ENCODE peak calls at places on chromosomes 16 and 17, in eight cellular contexts. S is hepatocyte, V is foreskin keratinocyte, L is neural progenitor cell, R is right lobe of liver, M is HCT116, C is A549, I is PC-3. T is an unnamed sample.

GRCh38 chr16:3467182-3467581 is 23.7 kb downstream of the NAA60 start:
- DNase-seq in M (no peak), R (no peak), L (no peak), V (no peak), C (no peak), S (no peak), I (no peak), T (no peak)

GRCh38 chr17:79626156-79626890 is 15.5 kb upstream of the RBFOX3 start:
- DNase-seq in L (no peak), I (no peak), C (no peak), M (no peak), S (no peak), R (peak; percentile 37), V (no peak), T (peak; percentile 65)

GRCh38 chr17:20823890-20824289 is 218.9 kb downstream of the USP22 start:
- DNase-seq in C (no peak), L (no peak), V (no peak), I (no peak), S (no peak), M (no peak), R (no peak), T (no peak)

GRCh38 chr16:80656731-80657150 is 115.9 kb downstream of the DYNLRB2 start:
- DNase-seq in V (no peak), L (peak; percentile 32), R (no peak), M (no peak), C (no peak), S (peak; percentile 19), I (no peak), T (no peak)

GRCh38 chr16:47045023-47045422 is 71.5 kb upstream of the DNAJA2 start:
- DNase-seq in L (no peak), S (no peak), I (no peak), R (no peak), V (no peak), M (no peak), C (no peak), T (no peak)

GRCh38 chr17:39668141-39668924 is at the start of gene PNMT:
- DNase-seq in I (peak; percentile 60), L (peak; percentile 92), V (no peak), C (peak; percentile 78), M (no peak), S (peak; percentile 90), R (peak; percentile 74), T (peak; percentile 81)

GRCh38 chr17:42111901-42112551 is 488 bp downstream of the DHX58 start:
- DNase-seq in R (no peak), C (no peak), V (no peak), L (no peak), S (no peak), M (no peak), I (no peak), T (peak; percentile 76)

GRCh38 chr16:69324013-69324531 is 6.3 kb downstream of the PDF start:
- DNase-seq in L (no peak), V (no peak), C (no peak), S (peak; percentile 48), M (no peak), I (no peak), R (peak; percentile 96), T (no peak)

GRCh38 chr16:57470683-57471082 is 8.2 kb downstream of the POLR2C start:
- DNase-seq in S (peak; percentile 51), R (no peak), C (peak; percentile 66), I (no peak), V (no peak), L (no peak), M (no peak), T (peak; percentile 19)

GRCh38 chr16:49399594-49400364 is 26.2 kb downstream of the C16orf78 start:
- DNase-seq in M (no peak), I (no peak), S (no peak), V (no peak), R (no peak), C (no peak), L (no peak), T (no peak)

GRCh38 chr16:67814567-67814966 is 7.9 kb downstream of the TSNAXIP1 start:
- DNase-seq in V (no peak), C (no peak), M (no peak), I (no peak), L (no peak), S (no peak), R (no peak), T (no peak)

GRCh38 chr17:79980246-79981043 is 55.2 kb downstream of the TBC1D16 start:
- DNase-seq in C (no peak), R (no peak), L (no peak), I (no peak), S (no peak), V (no peak), M (no peak), T (peak; percentile 29)

GRCh38 chr17:78993241-78993956 is 13.7 kb upstream of the LGALS3BP start:
- DNase-seq in M (no peak), C (peak; percentile 69), S (peak; percentile 74), R (peak; percentile 54), L (peak; percentile 69), I (peak; percentile 68), V (no peak), T (peak; percentile 77)

GRCh38 chr16:2689968-2690830 is 7.9 kb downstream of the KCTD5 start:
- DNase-seq in C (no peak), L (no peak), I (no peak), R (peak; percentile 50), V (no peak), S (no peak), M (no peak), T (no peak)

GRCh38 chr17:8060274-8060673 is 21.4 kb downstream of the ALOX15B start:
- DNase-seq in I (peak; percentile 93), C (peak; percentile 78), M (peak; percentile 75), R (no peak), L (peak; percentile 90), V (no peak), S (peak; percentile 87), T (peak; percentile 76)

GRCh38 chr16:75226550-75227360 is 8.0 kb downstream of the CTRB1 start:
- DNase-seq in I (no peak), R (no peak), V (no peak), M (no peak), S (no peak), L (no peak), C (no peak), T (peak; percentile 33)

GRCh38 chr16:14196539-14196938 is 125.4 kb downstream of the MRTFB start:
- DNase-seq in V (no peak), C (no peak), R (no peak), S (no peak), M (no peak), I (no peak), L (no peak), T (no peak)

GRCh38 chr16:70753228-70753627 is 47.7 kb downstream of the VAC14 start:
- DNase-seq in L (no peak), V (no peak), S (no peak), M (no peak), C (no peak), I (no peak), R (no peak), T (no peak)
- H3K4me1 ChIP-seq in L (peaks cover 12% of the 10 kb centered on the region), V (no peaks in the 10 kb centered on the region), S (peaks cover 17% of the 10 kb centered on the region), M (peaks cover 2% of the 10 kb centered on the region), C (peaks cover 48% of the 10 kb centered on the region), I (peaks cover 8% of the 10 kb centered on the region), R (no peaks in the 10 kb centered on the region), T (peaks cover 7% of the 10 kb centered on the region)

DNA sequence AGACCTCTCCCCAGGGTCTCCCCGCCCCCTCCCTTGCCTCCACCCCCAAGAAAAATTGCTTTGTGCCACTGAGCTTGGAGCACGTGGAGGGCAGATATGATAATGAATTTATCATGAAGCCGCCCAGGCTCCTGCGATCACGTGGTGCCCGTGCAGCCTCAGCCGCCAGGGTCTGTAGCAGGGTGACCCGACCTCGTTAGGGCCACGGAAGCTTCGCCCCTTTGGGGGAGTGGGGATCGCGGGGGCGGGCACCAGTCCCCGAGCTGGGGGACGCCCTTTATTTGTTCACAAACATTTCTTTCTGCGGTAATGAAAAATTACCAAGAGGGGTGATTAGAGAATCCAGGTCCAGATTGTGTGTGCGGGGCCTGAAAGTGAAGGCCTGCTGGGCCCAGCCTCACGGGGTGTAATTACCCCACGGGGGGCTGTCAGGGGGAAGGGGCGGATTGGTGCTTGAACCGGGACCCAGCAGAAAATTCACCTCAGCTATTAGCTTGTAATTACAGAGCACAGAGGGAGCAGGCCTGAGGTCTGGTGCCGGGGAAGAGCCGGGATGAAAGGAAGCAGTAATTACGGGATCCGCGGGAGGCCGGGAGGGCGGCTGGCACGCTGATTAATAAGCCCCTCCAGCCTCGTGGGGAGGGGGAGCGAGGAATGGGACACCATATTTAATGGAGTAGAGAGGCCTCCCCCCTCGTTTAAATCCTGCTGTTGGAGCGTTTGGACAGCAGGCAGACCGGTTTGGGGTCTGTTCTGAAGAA is 13.2 kb downstream of the GSE1 start:
- DNase-seq in I (no peak), C (no peak), R (no peak), M (no peak), L (peak; percentile 92), V (no peak), S (no peak), T (peak; percentile 62)
- H3K4me1 ChIP-seq in I (peaks cover 11% of the 10 kb centered on the region), C (peaks cover 13% of the 10 kb centered on the region), R (no peaks in the 10 kb centered on the region), M (no peaks in the 10 kb centered on the region), L (peaks cover 27% of the 10 kb centered on the region), V (no peaks in the 10 kb centered on the region), S (peaks cover 29% of the 10 kb centered on the region), T (peaks cover 3% of the 10 kb centered on the region)

GRCh38 chr16:66519974-66520373 is 29.9 kb downstream of the TK2 start:
- DNase-seq in M (no peak), I (no peak), S (no peak), C (no peak), V (no peak), R (no peak), L (no peak), T (no peak)
- H3K4me1 ChIP-seq in M (peaks cover 50% of the 10 kb centered on the region), I (peaks cover 34% of the 10 kb centered on the region), S (peaks cover 15% of the 10 kb centered on the region), C (peaks cover 35% of the 10 kb centered on the region), V (peaks cover 26% of the 10 kb centered on the region), R (no peaks in the 10 kb centered on the region), L (peaks cover 12% of the 10 kb centered on the region), T (no peaks in the 10 kb centered on the region)

GRCh38 chr17:73342057-73342522 is 30.3 kb upstream of the CDC42EP4 start:
- DNase-seq in L (peak; percentile 93), M (no peak), I (peak; percentile 48), S (peak; percentile 79), R (no peak), V (peak; percentile 58), C (peak; percentile 93), T (peak; percentile 96)

GRCh38 chr17:73338566-73339247 is 26.9 kb upstream of the CDC42EP4 start:
- DNase-seq in V (no peak), C (no peak), S (no peak), M (no peak), R (no peak), I (no peak), L (no peak), T (no peak)

GRCh38 chr17:73338050-73338491 is 26.3 kb upstream of the CDC42EP4 start:
- DNase-seq in S (no peak), L (no peak), I (no peak), M (no peak), R (no peak), V (no peak), C (no peak), T (no peak)

GRCh38 chr17:73341350-73342056 is 29.7 kb upstream of the CDC42EP4 start:
- DNase-seq in V (no peak), C (no peak), I (no peak), R (no peak), L (no peak), M (no peak), S (no peak), T (no peak)

DNA sequence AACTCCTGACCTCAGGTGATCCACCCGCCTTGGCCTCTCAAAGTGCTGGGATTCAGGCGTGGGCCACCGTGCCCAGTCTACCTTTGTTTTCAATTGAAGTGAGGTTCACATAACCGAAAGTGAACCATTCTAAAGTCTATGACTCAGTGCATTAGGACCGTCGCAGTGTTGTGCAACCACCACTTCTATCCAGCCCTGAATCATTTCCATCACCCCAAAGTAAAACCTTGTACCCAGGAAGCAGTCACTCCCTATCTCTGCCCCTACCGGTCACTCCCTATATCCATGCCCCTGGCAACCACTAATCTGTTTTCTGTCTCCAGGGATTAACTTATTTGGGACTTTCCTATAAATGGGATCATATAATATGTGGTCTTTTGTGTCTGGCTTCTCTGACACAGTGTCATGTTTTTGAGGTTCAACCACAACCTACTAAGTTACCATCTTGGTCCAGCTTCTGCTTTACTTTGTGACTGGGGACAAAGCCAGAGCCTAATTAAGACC is 28.3 kb upstream of the CDC42EP4 start:
- DNase-seq in L (no peak), C (peak; percentile 96), M (peak; percentile 71), R (no peak), V (peak; percentile 97), S (peak; percentile 58), I (peak; percentile 96), T (no peak)
- H3K4me1 ChIP-seq in L (peaks cover 40% of the 10 kb centered on the region), C (peaks cover 64% of the 10 kb centered on the region), M (peaks cover 11% of the 10 kb centered on the region), R (no peaks in the 10 kb centered on the region), V (peaks cover 3% of the 10 kb centered on the region), S (peaks cover 52% of the 10 kb centered on the region), I (peaks cover 39% of the 10 kb centered on the region), T (peaks cover 7% of the 10 kb centered on the region)